ENCODE peak calls at places on chromosomes 7 and 10, in six cellular contexts. S is thoracic aorta, W is suprapubic skin, R is psoas muscle, L is upper lobe of right lung, Q is esophagus squamous epithelium. V is an unnamed sample. For H3K4me1, the result is how much of the 10 kb centered on the place peaks cover.

GRCh38 chr7:112654322-112655216 is 135.6 kb downstream of the TMEM168 start:
- DNase-seq in S (no peak), W (no peak), R (no peak), L (no peak), Q (no peak), V (no peak)

GRCh38 chr10:75404335-75405200 is 3.0 kb upstream of the ZNF503 start:
- DNase-seq in S (no peak), W (peak), R (no peak), L (peak), Q (no peak), V (no peak)

GRCh38 chr10:55410415-55410885 is 609.4 kb upstream of the PCDH15 start:
- DNase-seq in S (no peak), W (no peak), R (peak), L (no peak), Q (no peak), V (peak)

GRCh38 chr7:105992888-105993287 is 29.8 kb downstream of the CDHR3 start:
- DNase-seq in S (no peak), W (no peak), R (no peak), L (no peak), Q (no peak), V (no peak)

GRCh38 chr10:75234017-75234682 is 1.6 kb downstream of the COMTD1 start:
- DNase-seq in S (peak), W (peak), R (peak), L (peak), Q (peak), V (peak)

GRCh38 chr10:56298941-56299340 is 62.1 kb downstream of the ZWINT start:
- DNase-seq in S (no peak), W (no peak), R (no peak), L (no peak), Q (no peak), V (no peak)

GRCh38 chr7:122412886-122413285 is 108.3 kb upstream of the FEZF1 start:
- DNase-seq in S (no peak), W (no peak), R (no peak), L (no peak), Q (no peak), V (peak)

GRCh38 chr7:42014625-42015412 is 222.2 kb downstream of the GLI3 start:
- DNase-seq in S (no peak), W (no peak), R (no peak), L (no peak), Q (no peak), V (no peak)

GRCh38 chr10:125334545-125334944 is 174.2 kb upstream of the CTBP2 start:
- DNase-seq in S (no peak), W (no peak), R (no peak), L (no peak), Q (no peak), V (no peak)

GRCh38 chr7:2481195-2481594 is 5.0 kb upstream of the GRIFIN start:
- DNase-seq in S (no peak), W (no peak), R (no peak), L (no peak), Q (no peak), V (no peak)

GRCh38 chr10:73876157-73876556 is 1.8 kb upstream of the CAMK2G start:
- DNase-seq in S (no peak), W (no peak), R (no peak), L (no peak), Q (no peak), V (no peak)
- H3K4me1 ChIP-seq in S (half or more), W (half or more), R (under half), L (under half), Q (under half), V (under half)

GRCh38 chr10:43076311-43076875 is 476 bp upstream of the RET start:
- DNase-seq in S (no peak), W (no peak), R (no peak), L (no peak), Q (no peak), V (no peak)
- H3K4me3 ChIP-seq in S (peak), W (peak), R (peak), L (peak), Q (peak), V (peak)

GRCh38 chr7:92417913-92418312 is 29.4 kb upstream of the GATAD1 start:
- DNase-seq in S (no peak), W (no peak), R (no peak), L (no peak), Q (no peak), V (peak)
- H3K4me1 ChIP-seq in S (under half), W (under half), R (under half), L (under half), Q (under half), V (under half)

DNA sequence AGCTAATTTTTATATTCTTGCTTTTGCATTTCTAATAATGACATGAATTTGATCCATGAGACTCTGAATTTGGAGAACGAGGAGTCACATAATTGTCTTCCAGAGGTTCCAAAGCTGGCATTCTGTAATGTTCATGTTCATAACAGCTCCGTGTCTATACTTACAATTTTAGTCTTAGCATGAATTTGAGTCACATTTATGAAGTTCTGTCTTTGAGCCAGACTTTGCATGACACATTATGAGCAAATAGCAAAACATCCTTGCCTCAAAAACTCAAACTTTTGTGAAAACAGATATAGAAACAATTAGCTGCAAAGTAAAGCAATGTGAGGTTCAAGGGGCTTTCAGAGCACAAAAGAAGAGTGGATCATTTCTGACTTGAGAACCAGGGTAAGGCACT is 44.5 kb upstream of the CAV2 start:
- DNase-seq in S (no peak), W (no peak), R (no peak), L (no peak), Q (no peak), V (no peak)
- H3K4me3 ChIP-seq in S (no peak), W (no peak), R (no peak), L (no peak), Q (no peak), V (no peak)

GRCh38 chr7:18144171-18144570 is 116.5 kb upstream of the PRPS1L1 start:
- DNase-seq in S (no peak), W (no peak), R (no peak), L (no peak), Q (no peak), V (no peak)

GRCh38 chr7:18140943-18141342 is 113.3 kb upstream of the PRPS1L1 start:
- DNase-seq in S (no peak), W (no peak), R (no peak), L (no peak), Q (no peak), V (no peak)

DNA sequence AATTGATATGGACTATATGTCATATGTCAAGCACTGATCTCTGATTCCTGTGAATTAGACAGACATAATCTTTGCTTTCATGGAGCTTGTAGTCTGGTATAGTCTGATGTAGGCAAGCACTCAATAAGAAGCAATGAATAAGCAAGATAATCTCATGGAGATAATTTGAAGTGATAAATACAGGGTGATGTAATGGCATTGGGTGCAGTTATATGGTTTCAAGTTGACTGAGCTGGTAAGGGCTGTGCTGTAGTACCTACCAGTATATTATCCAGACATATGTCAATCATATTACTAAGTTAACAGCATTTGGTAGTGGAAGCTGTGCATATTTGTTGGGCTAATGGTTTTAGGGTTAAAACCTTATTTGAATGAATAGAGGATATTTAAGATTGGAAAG is 117.5 kb upstream of the PRPS1L1 start:
- DNase-seq in S (no peak), W (no peak), R (no peak), L (no peak), Q (no peak), V (no peak)
- H3K4me1 ChIP-seq in S (under half), W (under half), R (under half), L (under half), Q (under half), V (under half)

GRCh38 chr7:151631149-151631967 is 111.7 kb upstream of the RHEB start:
- DNase-seq in S (no peak), W (no peak), R (no peak), L (no peak), Q (no peak), V (peak)

GRCh38 chr7:151626422-151627115 is 106.9 kb upstream of the RHEB start:
- DNase-seq in S (no peak), W (no peak), R (peak), L (no peak), Q (no peak), V (peak)

GRCh38 chr7:151629873-151630272 is 110.2 kb upstream of the RHEB start:
- DNase-seq in S (no peak), W (no peak), R (no peak), L (no peak), Q (no peak), V (no peak)

GRCh38 chr7:151630349-151630748 is 110.7 kb upstream of the RHEB start:
- DNase-seq in S (no peak), W (no peak), R (no peak), L (no peak), Q (no peak), V (no peak)

GRCh38 chr7:151628846-151629604 is 109.3 kb upstream of the RHEB start:
- DNase-seq in S (no peak), W (no peak), R (no peak), L (no peak), Q (no peak), V (no peak)
- H3K4me3 ChIP-seq in S (peak), W (no peak), R (no peak), L (no peak), Q (no peak), V (peak)

DNA sequence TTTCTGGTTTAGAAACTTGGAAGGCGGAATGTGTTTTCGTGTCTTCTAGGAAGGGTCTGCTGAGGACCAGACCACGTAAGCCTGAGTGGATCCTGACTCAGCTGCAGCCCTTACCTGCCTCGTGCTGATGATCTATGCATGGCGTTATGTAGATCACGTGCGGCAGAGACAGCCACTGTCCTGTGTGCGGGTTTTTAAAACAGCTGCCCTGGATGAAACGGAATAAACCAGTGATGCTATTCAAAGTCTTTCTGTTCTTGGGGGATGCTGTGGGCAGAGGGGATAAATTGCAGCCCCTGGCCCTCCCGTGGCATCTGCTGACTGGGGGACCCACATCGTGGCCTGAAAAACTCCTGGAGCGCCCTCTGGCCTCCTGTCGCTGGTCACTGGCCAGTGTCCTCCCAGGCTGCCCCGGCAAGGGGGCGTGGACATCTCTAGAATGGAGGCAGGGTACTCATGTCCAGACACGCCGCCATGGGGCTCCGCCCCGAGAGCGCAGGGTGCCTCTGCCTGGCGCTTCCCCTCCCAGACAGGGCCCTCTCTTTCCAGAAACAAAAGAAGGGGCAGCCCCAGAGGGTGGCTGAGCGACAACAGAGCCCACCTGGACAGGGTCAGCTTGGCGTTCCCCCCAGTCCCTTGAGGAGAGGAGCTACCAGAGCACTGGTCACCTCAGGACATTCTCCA is 13.2 kb downstream of the ALKBH4 start:
- DNase-seq in S (no peak), W (no peak), R (no peak), L (no peak), Q (no peak), V (peak)
- H3K4me1 ChIP-seq in S (under half), W (under half), R (under half), L (under half), Q (under half), V (under half)

DNA sequence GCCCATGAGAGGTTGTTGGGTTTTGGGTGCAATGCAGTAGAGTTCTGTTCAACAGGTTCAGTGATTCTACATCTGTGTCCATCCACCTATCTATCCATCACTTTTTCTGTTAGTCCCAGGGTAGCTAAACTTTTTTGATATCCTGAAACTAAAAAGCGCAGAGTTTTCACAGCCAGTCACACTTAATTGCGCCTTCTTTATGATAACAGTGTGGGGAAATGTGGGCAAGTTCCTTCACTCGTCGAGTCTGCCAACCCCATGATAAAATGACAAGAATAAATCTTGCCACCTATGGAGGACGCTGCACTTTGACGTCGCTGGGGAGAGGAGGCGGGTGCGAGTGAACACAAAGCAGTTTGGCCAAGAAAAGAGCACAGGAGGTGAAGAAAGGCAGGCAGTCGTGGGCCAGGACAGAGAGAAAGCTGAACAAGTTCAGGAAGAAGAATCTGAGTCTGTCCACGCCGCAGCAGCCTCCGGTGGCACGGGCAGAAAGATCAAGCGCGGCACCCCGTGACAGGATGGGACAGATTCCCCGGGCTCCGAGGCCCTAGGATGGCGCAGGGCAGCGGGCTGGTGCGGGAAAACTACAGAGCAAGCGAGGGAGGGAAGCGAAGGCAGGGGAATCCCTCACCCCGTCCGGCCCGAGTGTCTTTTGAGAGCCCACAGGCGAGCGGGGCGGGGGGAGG is 9.2 kb downstream of the SP8 start:
- DNase-seq in S (no peak), W (no peak), R (no peak), L (no peak), Q (no peak), V (no peak)
- H3K4me3 ChIP-seq in S (peak), W (peak), R (peak), L (no peak), Q (peak), V (peak)

GRCh38 chr10:24645784-24646183 is 77.9 kb downstream of the ARHGAP21 start:
- DNase-seq in S (no peak), W (no peak), R (no peak), L (no peak), Q (no peak), V (no peak)
- H3K4me1 ChIP-seq in S (under half), W (under half), R (under half), L (under half), Q (under half), V (under half)

GRCh38 chr10:6525599-6526160 is 54.4 kb downstream of the PRKCQ start:
- DNase-seq in S (no peak), W (no peak), R (no peak), L (no peak), Q (no peak), V (no peak)
- H3K4me3 ChIP-seq in S (no peak), W (no peak), R (no peak), L (no peak), Q (no peak), V (no peak)